ENCODE peak calls at places on chromosomes 7 and 10, in ten cellular contexts. C, L, O, H, E, G, V, D, N and T are unnamed samples.

GRCh38 chr7:158957921-158958471 is 101.6 kb downstream of the DYNC2I1 start:
- DNase-seq in N (no peak), V (no peak), O (no peak), C (peak; percentile 85), D (no peak), L (peak; percentile 92), H (no peak), E (no peak), G (no peak), T (no peak)

GRCh38 chr7:32516551-32517082 is 21.3 kb downstream of the AVL9 start:
- DNase-seq in L (peak; percentile 64), C (no peak), G (no peak), H (no peak), V (no peak), E (peak; percentile 90), D (peak; percentile 38), O (no peak), N (no peak), T (no peak)

GRCh38 chr10:22742678-22743077 is 28.3 kb upstream of the PIP4K2A start:
- DNase-seq in E (no peak), G (peak; percentile 60), V (no peak), L (no peak), O (no peak), C (no peak), D (no peak), H (no peak), N (no peak), T (peak; percentile 67)

GRCh38 chr10:17029581-17030271 is 99.9 kb downstream of the CUBN start:
- DNase-seq in V (peak; percentile 52), L (peak; percentile 53), N (no peak), C (peak; percentile 84), O (no peak), D (peak; percentile 94), G (no peak), H (peak; percentile 47), E (peak; percentile 89), T (no peak)

GRCh38 chr7:81924494-81924893 is 154.6 kb upstream of the HGF start:
- DNase-seq in N (no peak), C (no peak), O (no peak), V (no peak), D (no peak), H (no peak), G (no peak), L (no peak), E (no peak), T (no peak)

GRCh38 chr7:25832456-25832855 is 319.5 kb upstream of the NFE2L3 start:
- DNase-seq in C (no peak), O (no peak), N (no peak), V (no peak), L (no peak), G (no peak), H (no peak), E (no peak), D (peak; percentile 39), T (no peak)

GRCh38 chr10:100826983-100827818 is 81.8 kb downstream of the PAX2 start:
- DNase-seq in N (no peak), H (no peak), E (no peak), O (no peak), D (no peak), C (no peak), L (peak; percentile 38), G (no peak), V (peak; percentile 56), T (no peak)

GRCh38 chr10:123772645-123773508 is 106.7 kb downstream of the GPR26 start:
- DNase-seq in N (no peak), H (no peak), O (no peak), C (no peak), L (no peak), V (no peak), D (no peak), G (no peak), E (no peak), T (no peak)

DNA sequence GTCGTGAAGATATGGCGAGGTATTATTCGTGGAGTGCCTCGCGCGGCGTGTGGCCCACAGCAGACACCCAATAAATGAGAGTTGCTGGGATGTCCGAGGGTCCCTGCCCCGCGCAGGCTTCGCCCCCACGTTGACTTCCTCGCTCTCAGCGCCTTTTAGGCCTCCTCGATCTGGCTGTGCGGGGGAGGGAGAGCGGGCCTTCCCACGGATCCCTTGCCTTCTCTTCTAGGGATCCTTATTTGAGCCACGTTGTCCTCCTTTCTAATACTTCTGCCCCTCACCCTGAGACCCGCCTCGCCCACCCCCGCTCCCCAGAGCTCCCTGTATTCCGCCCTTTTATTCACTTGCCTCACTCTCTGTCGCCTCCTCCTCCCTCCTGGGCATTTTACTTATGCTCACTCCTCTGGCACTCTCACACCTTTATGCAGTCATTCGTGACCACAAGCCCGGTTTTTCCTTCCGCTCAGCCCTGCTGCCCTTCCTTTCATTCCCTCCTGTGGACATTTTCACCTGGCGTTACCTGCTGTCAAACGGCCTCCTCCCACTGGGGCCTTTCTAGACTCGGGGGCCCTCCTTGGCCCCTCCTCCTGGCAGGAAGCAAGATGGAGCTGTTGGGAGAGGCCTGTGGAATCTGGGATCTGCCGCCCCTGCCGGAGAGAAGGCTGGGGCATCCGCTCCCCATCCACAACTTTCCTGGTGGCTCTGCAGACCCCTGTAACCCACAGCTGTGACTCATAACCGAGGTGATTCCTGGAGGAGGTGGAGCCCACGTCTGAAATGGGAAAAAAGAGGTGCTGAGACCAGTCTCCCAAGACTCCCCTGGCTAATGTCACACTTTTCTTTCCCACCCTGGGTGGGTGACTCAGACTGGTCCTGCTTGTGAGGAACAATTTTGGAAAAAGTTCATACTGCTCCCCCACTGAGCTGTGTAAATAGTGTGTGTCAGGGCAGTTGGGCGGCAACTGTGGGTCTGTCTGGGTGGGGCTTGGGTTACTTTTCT is 1.0 kb downstream of the VCL start:
- DNase-seq in E (peak; percentile 85), N (peak; percentile 92), O (peak; percentile 47), H (no peak), G (peak; percentile 52), C (peak; percentile 79), V (peak; percentile 34), L (peak; percentile 72), D (peak; percentile 72), T (no peak)
- TF ChIP-seq CTCF in E (peak; percentile 49), N (no peak), O (peak; percentile 77), H (no peak), G (no peak), C (no peak), V (peak; percentile 54), L (no peak), D (peak; percentile 52), T (no peak)

GRCh38 chr7:155998328-155998691 is 186.0 kb upstream of the SHH start:
- DNase-seq in O (no peak), G (no peak), V (no peak), E (no peak), N (no peak), H (peak; percentile 21), L (no peak), D (no peak), C (peak; percentile 51), T (no peak)
- H3K4me3 ChIP-seq in O (no peak overlapping the region), G (no peak overlapping the region), V (no peak overlapping the region), E (no peak overlapping the region), N (no peak overlapping the region), H (no peak overlapping the region), L (no peak overlapping the region), D (no peak overlapping the region), C (no peak overlapping the region), T (no peak overlapping the region)

DNA sequence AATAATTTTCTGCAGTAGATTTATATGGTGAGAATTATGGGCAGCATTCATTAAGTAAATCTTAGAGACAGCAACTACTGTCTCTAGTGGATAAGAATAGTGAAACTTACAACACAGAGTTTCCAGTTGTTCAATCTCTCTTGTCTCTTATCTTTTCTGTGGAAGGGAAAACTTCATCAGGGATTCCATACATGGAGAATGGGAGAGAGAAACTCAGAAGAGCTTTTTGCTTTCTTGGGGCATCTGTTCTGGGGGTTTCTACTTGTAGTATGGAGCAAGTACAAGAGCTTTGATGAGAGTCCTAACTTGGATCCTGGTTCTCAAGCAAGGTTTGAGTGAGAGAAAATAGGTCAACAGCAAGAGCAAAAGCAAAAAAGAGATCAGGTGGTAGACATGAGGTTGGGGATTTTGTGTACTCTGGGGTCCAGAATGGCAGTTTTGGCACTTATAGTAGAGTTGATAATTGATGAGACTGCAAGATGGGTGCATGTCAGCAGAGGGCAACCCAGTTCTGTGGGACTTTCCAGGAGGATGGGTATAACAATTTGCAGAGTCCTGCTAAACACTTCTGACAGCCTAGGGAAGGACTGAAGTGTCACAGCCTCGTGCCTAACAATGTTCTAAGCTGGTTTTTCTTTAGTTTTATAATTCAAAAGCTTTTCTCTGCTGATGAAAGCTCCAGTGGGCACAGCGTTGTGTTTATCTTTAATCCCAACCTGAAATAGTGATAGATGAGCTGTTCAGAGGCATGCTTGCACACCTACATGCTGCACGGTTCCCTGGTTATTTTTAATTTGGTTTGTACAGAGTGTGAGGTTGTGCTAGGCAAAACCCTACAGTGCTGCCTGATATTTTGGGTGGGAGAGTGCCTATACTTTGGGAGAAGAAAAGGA is 32.0 kb upstream of the STRIP2 start:
- DNase-seq in N (no peak), V (no peak), L (no peak), E (peak; percentile 5), O (no peak), G (peak; percentile 25), D (peak; percentile 8), H (peak; percentile 76), C (no peak), T (no peak)
- TF ChIP-seq CTCF in N (no peak), V (peak; percentile 43), L (no peak), E (peak; percentile 4), O (no peak), G (peak; percentile 52), D (peak; percentile 6), H (peak; percentile 59), C (no peak), T (peak; percentile 53)

GRCh38 chr7:77205706-77206105 is 6.1 kb upstream of the FGL2 start:
- DNase-seq in G (no peak), E (no peak), L (no peak), N (no peak), O (peak; percentile 8), V (no peak), C (no peak), D (no peak), H (no peak), T (no peak)

GRCh38 chr7:77197135-77197534 is 2.5 kb downstream of the FGL2 start:
- DNase-seq in L (peak; percentile 63), N (no peak), O (no peak), V (no peak), H (no peak), E (no peak), G (no peak), C (no peak), D (no peak), T (no peak)

GRCh38 chr7:77200542-77200941 is 923 bp upstream of the FGL2 start:
- DNase-seq in D (no peak), O (no peak), V (no peak), H (no peak), E (no peak), L (no peak), N (no peak), C (no peak), G (peak; percentile 31), T (no peak)

GRCh38 chr7:77199008-77199966 is at the start of gene FGL2:
- DNase-seq in V (no peak), N (no peak), O (peak; percentile 6), D (peak; percentile 85), G (peak; percentile 32), E (peak; percentile 64), H (peak; percentile 60), L (peak; percentile 70), C (peak; percentile 85), T (no peak)

DNA sequence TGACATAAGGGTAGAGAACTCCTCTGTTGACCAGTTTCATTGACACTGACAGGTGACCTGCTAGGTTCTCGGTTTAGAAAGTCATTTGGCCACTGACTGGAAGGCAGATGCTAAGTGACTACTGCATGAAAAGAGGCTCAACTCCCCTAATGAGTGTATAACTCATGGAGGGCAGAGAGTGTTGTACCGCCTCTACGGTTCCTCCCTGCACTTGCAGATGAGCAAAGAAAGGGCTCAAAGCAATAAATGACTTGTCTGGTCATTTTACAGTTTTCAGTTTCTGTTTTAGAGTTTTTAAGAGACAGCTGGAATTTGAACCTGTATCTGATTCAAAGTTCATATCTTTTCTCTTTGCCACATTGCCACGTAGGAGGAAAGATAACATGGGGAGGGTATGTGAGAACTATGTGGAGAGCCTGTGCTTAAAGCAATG is 2.9 kb upstream of the FGL2 start:
- DNase-seq in C (no peak), E (no peak), O (no peak), D (no peak), V (no peak), L (no peak), G (no peak), H (peak; percentile 83), N (no peak), T (peak; percentile 81)
- H3K4me3 ChIP-seq in C (no peak overlapping the region), E (no peak overlapping the region), O (no peak overlapping the region), D (no peak overlapping the region), V (no peak overlapping the region), L (no peak overlapping the region), G (no peak overlapping the region), H (peak overlapping the region; percentile 38), N (no peak overlapping the region), T (peak overlapping the region; percentile 2)